ENCODE peak calls at places on chromosome 22, in seven cellular contexts. O is right atrium auricular region; Q is neural crest cell; C is CD8-positive, alpha-beta memory T cell; D is HT1080; M is CD4-positive, alpha-beta T cell; N is LoVo. H is an unnamed sample.

GRCh38 chr22:49934144-49934890 is 15.9 kb downstream of the CRELD2 start:
- DNase-seq in D (peak), M (no peak), Q (no peak), C (peak), N (no peak), O (no peak), H (no peak)

GRCh38 chr22:22446527-22446926 is 62.0 kb downstream of the ZNF280B start:
- DNase-seq in O (no peak), C (no peak), N (no peak), Q (no peak), M (no peak), D (peak), H (no peak)

GRCh38 chr22:17235149-17235655 is 16.0 kb upstream of the ADA2 start:
- DNase-seq in N (no peak), M (no peak), D (no peak), O (no peak), Q (no peak), C (no peak), H (no peak)

GRCh38 chr22:29394931-29395581 is 6.7 kb upstream of the AP1B1 start:
- DNase-seq in N (peak), M (peak), C (peak), O (no peak), D (peak), Q (peak), H (peak)

GRCh38 chr22:20546541-20546950 is 39.1 kb downstream of the MED15 start:
- DNase-seq in O (no peak), C (no peak), N (no peak), D (no peak), M (no peak), Q (no peak), H (no peak)

GRCh38 chr22:36323182-36323854 is 64.4 kb downstream of the MYH9 start:
- DNase-seq in M (no peak), O (peak), N (no peak), Q (no peak), D (no peak), C (no peak), H (no peak)

GRCh38 chr22:43118024-43118849 is 7.7 kb downstream of the BIK start:
- DNase-seq in O (no peak), N (no peak), C (no peak), D (no peak), Q (no peak), M (no peak), H (no peak)

GRCh38 chr22:31162015-31162765 is 2.2 kb downstream of the RNF185 start:
- DNase-seq in D (no peak), C (no peak), Q (no peak), O (no peak), M (no peak), N (no peak), H (peak)

GRCh38 chr22:19194751-19195536 is 16.4 kb upstream of the SLC25A1 start:
- DNase-seq in O (no peak), D (no peak), C (no peak), Q (no peak), N (no peak), M (no peak), H (peak)

GRCh38 chr22:32185821-32186220 is 19.1 kb downstream of the RFPL2 start:
- DNase-seq in N (no peak), C (no peak), Q (no peak), O (no peak), M (no peak), D (no peak), H (no peak)

GRCh38 chr22:19844423-19845368 is 10.0 kb downstream of the GNB1L start:
- DNase-seq in M (no peak), D (peak), Q (no peak), C (no peak), N (no peak), O (peak), H (no peak)

GRCh38 chr22:48424661-48425060 is 1403.0 kb downstream of the BRD1 start:
- DNase-seq in Q (no peak), M (no peak), C (no peak), O (no peak), D (no peak), N (no peak), H (no peak)

GRCh38 chr22:45460288-45461109 is 42.2 kb upstream of the FBLN1 start:
- DNase-seq in Q (no peak), M (no peak), C (no peak), O (peak), N (no peak), D (no peak), H (no peak)

GRCh38 chr22:50308597-50308935 is 1.1 kb upstream of the PLXNB2 start:
- DNase-seq in N (no peak), M (no peak), D (peak), Q (no peak), O (peak), C (no peak), H (peak)

GRCh38 chr22:48405741-48406140 is 1421.9 kb downstream of the BRD1 start:
- DNase-seq in Q (no peak), N (no peak), C (no peak), D (no peak), M (no peak), O (no peak), H (no peak)

GRCh38 chr22:49359061-49359460 is 468.6 kb downstream of the BRD1 start:
- DNase-seq in Q (no peak), N (no peak), O (no peak), D (no peak), C (no peak), M (no peak), H (no peak)

GRCh38 chr22:33867118-33867863 is 53.0 kb downstream of the LARGE1 start:
- DNase-seq in Q (no peak), C (no peak), D (no peak), O (no peak), M (no peak), N (peak), H (peak)

GRCh38 chr22:19815823-19816290 is 38.8 kb downstream of the GNB1L start:
- DNase-seq in O (peak), Q (no peak), M (no peak), C (no peak), D (no peak), N (no peak), H (no peak)

GRCh38 chr22:50274311-50274710 is 4.1 kb upstream of the MAPK11 start:
- DNase-seq in N (no peak), O (peak), Q (no peak), C (no peak), M (no peak), D (peak), H (peak)

GRCh38 chr22:23122992-23123803 is 18.6 kb downstream of the RSPH14 start:
- DNase-seq in N (no peak), O (no peak), Q (no peak), M (no peak), C (no peak), D (no peak), H (no peak)

GRCh38 chr22:49738566-49738965 is 89.1 kb downstream of the BRD1 start:
- DNase-seq in M (no peak), O (peak), N (no peak), D (no peak), C (no peak), Q (no peak), H (no peak)

GRCh38 chr22:31284241-31284745 is 8.0 kb downstream of the PIK3IP1 start:
- DNase-seq in C (no peak), Q (no peak), O (no peak), M (no peak), D (no peak), N (no peak), H (no peak)

GRCh38 chr22:46349238-46349637 is 13.7 kb downstream of the TRMU start:
- DNase-seq in O (no peak), C (no peak), M (no peak), Q (no peak), N (no peak), D (no peak), H (no peak)

GRCh38 chr22:45547016-45547345 is 44.3 kb downstream of the FBLN1 start:
- DNase-seq in C (no peak), O (no peak), N (no peak), D (no peak), Q (no peak), M (no peak), H (no peak)

GRCh38 chr22:39405346-39406085 is 5.9 kb downstream of the TAB1 start:
- DNase-seq in Q (no peak), M (no peak), N (no peak), O (no peak), C (no peak), D (no peak), H (no peak)

GRCh38 chr22:42948205-42948804 is 66.6 kb downstream of the PACSIN2 start:
- DNase-seq in Q (no peak), O (no peak), D (no peak), N (peak), M (no peak), C (no peak), H (no peak)

GRCh38 chr22:37193629-37194191 is 5.7 kb upstream of the C1QTNF6 start:
- DNase-seq in M (no peak), D (peak), N (peak), O (no peak), C (peak), Q (no peak), H (peak)

GRCh38 chr22:36377022-36377631 is 10.6 kb downstream of the MYH9 start:
- DNase-seq in M (no peak), N (no peak), C (no peak), O (no peak), Q (no peak), D (no peak), H (no peak)

GRCh38 chr22:29691636-29692326 is 28.0 kb upstream of the CABP7 start:
- DNase-seq in N (no peak), C (no peak), Q (no peak), M (no peak), O (no peak), D (no peak), H (no peak)

H was measured in kidney glomerular epithelial cell.